ENCODE peak calls at places on chromosomes 4 and X, in eight cellular contexts. P is right lobe of liver; T is stimulated activated CD8-positive, alpha-beta memory T cell treated with anti-CD3 and anti-CD28 coated beads, Interleukin-15, amount 100 ng/mL, for 24 hours; O is fibroblast of mammary gland; V is GM23248; B is T-cell; R is fibroblast of lung; F is stromal cell of bone marrow. C is an unnamed sample.

GRCh38 chrX:10634681-10635161 is 14.3 kb upstream of the MID1 start:
- DNase-seq in P (no peak), T (no peak), O (peak), V (peak), B (no peak), R (peak), F (no peak), C (no peak)

GRCh38 chr4:148089624-148090023 is 352.6 kb downstream of the NR3C2 start:
- DNase-seq in P (no peak), T (no peak), O (no peak), V (no peak), B (no peak), R (no peak), F (no peak), C (no peak)

GRCh38 chr4:125316391-125316780 is 1.6 kb downstream of the FAT4 start:
- DNase-seq in P (peak), T (no peak), O (no peak), V (peak), B (no peak), R (no peak), F (no peak), C (no peak)

GRCh38 chr4:26116057-26116456 is 202.0 kb downstream of the SMIM20 start:
- DNase-seq in P (no peak), T (no peak), O (peak), V (no peak), B (no peak), R (no peak), F (no peak), C (no peak)

GRCh38 chr4:39802005-39802404 is 104.1 kb downstream of the UBE2K start:
- DNase-seq in P (no peak), T (no peak), O (no peak), V (no peak), B (no peak), R (no peak), F (no peak), C (no peak)

GRCh38 chrX:115650916-115651315 is 89.9 kb downstream of the PLS3 start:
- DNase-seq in P (no peak), T (no peak), O (peak), V (peak), B (no peak), R (peak), F (no peak), C (no peak)

GRCh38 chr4:39814403-39815185 is 116.7 kb downstream of the UBE2K start:
- DNase-seq in P (no peak), T (no peak), O (peak), V (peak), B (no peak), R (peak), F (no peak), C (no peak)

GRCh38 chr4:29240641-29241040 is 1479.5 kb upstream of the PCDH7 start:
- DNase-seq in P (no peak), T (no peak), O (no peak), V (no peak), B (no peak), R (no peak), F (no peak), C (no peak)

GRCh38 chr4:124386648-124387047 is 325.9 kb downstream of the ANKRD50 start:
- DNase-seq in P (no peak), T (no peak), O (no peak), V (no peak), B (no peak), R (no peak), F (no peak), C (no peak)

GRCh38 chr4:93842512-93843252 is 14.1 kb downstream of the ATOH1 start:
- DNase-seq in P (no peak), T (no peak), O (no peak), V (no peak), B (no peak), R (no peak), F (no peak), C (no peak)

C was measured in GM04503.